ENCODE peak calls at places on chromosomes 2 and 18, in six cellular contexts. L, I, T, R, X and O are unnamed samples.

GRCh38 chr2:237669628-237670351 is 42.4 kb downstream of the LRRFIP1 start:
- DNase-seq in R (no peak), T (peak), X (peak), L (peak), I (no peak), O (no peak)

GRCh38 chr18:12287684-12288405 is 20.2 kb upstream of the TUBB6 start:
- DNase-seq in T (peak), I (peak), X (no peak), R (peak), L (peak), O (no peak)

GRCh38 chr18:79955302-79956075 is 4.0 kb upstream of the SLC66A2 start:
- DNase-seq in R (no peak), I (no peak), X (no peak), T (no peak), L (no peak), O (no peak)

GRCh38 chr2:129331638-129332037 is 647.8 kb upstream of the RAB6C start:
- DNase-seq in L (no peak), X (no peak), T (no peak), R (peak), I (no peak), O (no peak)

GRCh38 chr18:35711227-35711626 is 129.7 kb downstream of the GALNT1 start:
- DNase-seq in X (no peak), T (no peak), I (no peak), R (no peak), L (peak), O (no peak)

GRCh38 chr18:36889742-36890141 is 60.8 kb downstream of the KIAA1328 start:
- DNase-seq in R (no peak), T (no peak), X (no peak), L (no peak), I (no peak), O (no peak)

GRCh38 chr2:176074919-176075425 is 8.8 kb downstream of the EVX2 start:
- DNase-seq in I (no peak), T (no peak), X (no peak), L (no peak), R (no peak), O (no peak)

GRCh38 chr18:55833543-55833942 is 245.6 kb upstream of the TCF4 start:
- DNase-seq in X (no peak), L (no peak), R (no peak), I (no peak), T (no peak), O (no peak)

GRCh38 chr2:109722026-109722425 is 72.1 kb upstream of the RGPD5 start:
- DNase-seq in R (peak), T (no peak), L (no peak), I (no peak), X (no peak), O (no peak)

GRCh38 chr2:54536720-54537119 is 80.6 kb downstream of the SPTBN1 start:
- DNase-seq in T (no peak), R (no peak), L (no peak), I (no peak), X (no peak), O (no peak)

GRCh38 chr2:70981421-70981820 is 3.0 kb downstream of the ANKRD53 start:
- DNase-seq in R (no peak), X (no peak), T (no peak), L (no peak), I (no peak), O (no peak)

GRCh38 chr2:37780097-37780676 is 108.7 kb upstream of the CDC42EP3 start:
- DNase-seq in X (no peak), T (no peak), R (no peak), L (no peak), I (no peak), O (no peak)
- TF ChIP-seq GABPA in X (no peak), T (no peak), R (no peak), L (no peak), I (no peak), O (no peak)

GRCh38 chr18:67302043-67302442 is 214.5 kb downstream of the DSEL start:
- DNase-seq in I (no peak), T (no peak), R (no peak), L (no peak), X (no peak), O (no peak)

GRCh38 chr18:67305466-67305865 is 211.1 kb downstream of the DSEL start:
- DNase-seq in L (no peak), I (no peak), R (no peak), T (no peak), X (no peak), O (no peak)

GRCh38 chr18:67301592-67301991 is 214.9 kb downstream of the DSEL start:
- DNase-seq in X (no peak), R (no peak), T (no peak), I (no peak), L (no peak), O (no peak)

DNA sequence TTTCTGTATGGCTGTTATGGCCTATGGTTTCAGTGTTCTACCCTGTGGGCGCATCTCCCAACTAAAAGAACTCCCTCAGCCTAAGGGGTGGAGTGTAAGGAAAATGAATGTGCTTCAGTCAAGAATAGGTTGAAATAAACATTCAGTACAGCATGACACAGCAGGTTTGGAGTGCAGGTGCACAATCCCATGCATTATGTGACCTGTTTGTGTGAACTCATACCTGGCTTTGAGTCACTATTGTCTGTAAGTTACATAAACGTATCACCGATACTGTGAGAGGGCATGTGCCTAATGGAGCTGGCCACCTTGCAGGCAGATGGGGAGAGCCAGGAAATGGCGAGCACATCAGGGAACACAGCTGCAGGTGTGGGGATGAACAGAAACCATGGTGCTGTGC is 216.0 kb downstream of the DSEL start:
- DNase-seq in X (no peak), I (peak), R (no peak), T (no peak), L (no peak), O (no peak)
- TF ChIP-seq GABPA in X (no peak), I (no peak), R (no peak), T (no peak), L (no peak), O (no peak)

GRCh38 chr18:33934258-33934657 is 290.5 kb downstream of the NOL4 start:
- DNase-seq in X (no peak), L (no peak), R (no peak), T (no peak), I (no peak), O (no peak)

DNA sequence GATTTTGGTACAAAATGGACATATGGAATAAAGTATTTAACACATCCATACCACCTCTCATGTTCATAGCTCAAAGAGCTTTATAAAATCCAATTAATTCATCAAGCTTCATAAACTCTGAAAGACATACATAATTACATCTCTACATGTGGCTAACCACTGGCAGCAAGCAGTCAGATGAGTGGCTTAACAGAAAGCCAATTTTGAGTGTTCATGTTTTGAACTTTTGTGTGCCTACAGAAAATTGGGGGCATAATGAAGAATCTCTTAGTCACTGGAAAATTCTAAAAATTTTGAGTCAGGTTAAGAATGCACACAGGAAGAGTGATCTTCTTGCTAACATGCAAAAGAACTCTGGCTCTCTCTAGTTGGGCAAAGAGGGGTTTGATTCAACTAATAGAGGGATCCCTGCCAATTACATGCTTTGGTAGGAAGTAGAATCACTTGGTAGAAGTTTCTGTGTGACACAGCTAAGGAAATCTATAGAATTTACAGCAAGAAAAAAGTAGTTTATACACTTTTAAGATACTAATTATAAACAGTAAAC is 287.4 kb downstream of the NOL4 start:
- DNase-seq in X (peak), I (no peak), T (no peak), R (no peak), L (no peak), O (no peak)
- TF ChIP-seq GABPA in X (no peak), I (no peak), T (no peak), R (no peak), L (no peak), O (no peak)

GRCh38 chr2:148702475-148702874 is 57.9 kb downstream of the EPC2 start:
- DNase-seq in L (no peak), R (no peak), T (no peak), I (no peak), X (no peak), O (no peak)
- TF ChIP-seq GABPA in L (no peak), R (no peak), T (no peak), I (no peak), X (no peak), O (no peak)